ENCODE peak calls at places on chromosome 6, in five cellular contexts. E, K, W, C and Q are unnamed samples.

GRCh38 chr6:38450717-38451116 is 189.0 kb downstream of the BTBD9 start:
- DNase-seq in C (no peak), E (no peak), K (no peak), W (no peak), Q (no peak)

GRCh38 chr6:156808287-156808686 is 31.1 kb downstream of the ARID1B start:
- DNase-seq in W (no peak), K (no peak), E (no peak), C (no peak), Q (no peak)

GRCh38 chr6:140711019-140711613 is 1336.7 kb upstream of the CITED2 start:
- DNase-seq in C (no peak), W (no peak), E (no peak), K (no peak), Q (no peak)

GRCh38 chr6:125924169-125924568 is 32.4 kb upstream of the HINT3 start:
- DNase-seq in E (peak), C (no peak), K (no peak), W (no peak), Q (no peak)

GRCh38 chr6:125346143-125346925 is 44.6 kb upstream of the HDDC2 start:
- DNase-seq in E (no peak), K (peak), C (no peak), W (peak), Q (no peak)

GRCh38 chr6:11262231-11262630 is 29.8 kb upstream of the NEDD9 start:
- DNase-seq in E (no peak), C (no peak), K (no peak), W (no peak), Q (no peak)

GRCh38 chr6:40642190-40642589 is 55.0 kb upstream of the LRFN2 start:
- DNase-seq in W (no peak), C (no peak), K (no peak), E (no peak), Q (no peak)

GRCh38 chr6:144151010-144151727 is 852 bp downstream of the STX11 start:
- DNase-seq in K (no peak), W (peak), C (peak), E (peak), Q (peak)

GRCh38 chr6:35173068-35174042 is 32.2 kb upstream of the TCP11 start:
- DNase-seq in W (no peak), C (no peak), K (no peak), E (peak), Q (no peak)

GRCh38 chr6:125815050-125815910 is 24.5 kb downstream of the NCOA7 start:
- DNase-seq in C (no peak), E (no peak), K (no peak), W (no peak), Q (no peak)

GRCh38 chr6:10412948-10413849 is 1.7 kb downstream of the TFAP2A start:
- DNase-seq in E (peak), C (peak), W (no peak), K (no peak), Q (peak)

GRCh38 chr6:33694401-33694931 is 17.0 kb downstream of the UQCC2 start:
- DNase-seq in W (no peak), E (peak), C (peak), K (peak), Q (peak)

DNA sequence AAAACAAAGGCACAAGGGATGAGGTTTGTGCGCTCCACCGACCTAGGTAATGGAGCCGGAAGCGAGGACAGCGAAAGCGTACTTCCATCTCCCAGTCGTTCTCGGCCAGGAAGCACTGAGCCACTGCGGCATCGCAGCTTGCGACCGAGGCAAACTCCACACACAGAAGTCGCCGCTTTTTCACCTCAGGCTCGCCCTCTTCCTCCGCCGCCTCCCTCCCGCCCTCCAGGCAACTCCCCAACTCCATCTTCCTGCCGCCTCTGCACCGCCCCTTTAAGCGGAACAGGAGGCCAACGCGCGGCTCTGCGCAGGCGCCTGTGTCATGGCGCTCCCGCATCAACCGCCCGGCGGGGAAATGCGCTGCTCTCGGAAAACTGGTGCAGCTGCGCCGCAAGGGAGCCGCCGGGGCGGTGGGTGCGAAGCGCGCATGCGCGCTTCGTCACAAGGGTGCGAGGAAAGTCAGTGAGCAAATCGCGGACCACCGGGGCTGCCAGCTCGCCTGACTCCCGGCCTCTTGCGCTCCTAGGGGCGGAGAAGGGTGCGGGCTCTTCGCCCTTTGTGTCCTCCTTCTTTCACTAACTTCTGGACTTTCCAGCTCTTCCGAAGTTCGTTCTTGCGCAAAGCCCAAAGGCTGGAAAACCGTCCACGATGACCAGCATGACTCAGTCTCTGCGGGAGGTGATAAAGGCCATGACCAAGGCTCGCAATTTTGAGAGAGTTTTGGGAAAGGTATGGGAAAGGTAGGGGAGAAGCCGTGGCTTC is at the start of the genes ACOT13 and TDP2:
- DNase-seq in W (peak), K (peak), C (peak), E (peak), Q (peak)
- TF ChIP-seq CTCF in W (no peak), K (peak), C (peak), E (peak), Q (peak)

GRCh38 chr6:2765166-2765895 is at the start of gene WRNIP1:
- DNase-seq in E (peak), W (peak), K (peak), C (peak), Q (peak)

GRCh38 chr6:2764610-2765165 is 505 bp upstream of the WRNIP1 start:
- DNase-seq in C (peak), E (no peak), K (peak), W (peak), Q (peak)

GRCh38 chr6:2765896-2766766 is 938 bp downstream of the WRNIP1 start:
- DNase-seq in C (peak), W (peak), E (no peak), K (no peak), Q (peak)

GRCh38 chr6:2763345-2763841 is 1.8 kb upstream of the WRNIP1 start:
- DNase-seq in K (no peak), E (no peak), W (no peak), C (peak), Q (no peak)

DNA sequence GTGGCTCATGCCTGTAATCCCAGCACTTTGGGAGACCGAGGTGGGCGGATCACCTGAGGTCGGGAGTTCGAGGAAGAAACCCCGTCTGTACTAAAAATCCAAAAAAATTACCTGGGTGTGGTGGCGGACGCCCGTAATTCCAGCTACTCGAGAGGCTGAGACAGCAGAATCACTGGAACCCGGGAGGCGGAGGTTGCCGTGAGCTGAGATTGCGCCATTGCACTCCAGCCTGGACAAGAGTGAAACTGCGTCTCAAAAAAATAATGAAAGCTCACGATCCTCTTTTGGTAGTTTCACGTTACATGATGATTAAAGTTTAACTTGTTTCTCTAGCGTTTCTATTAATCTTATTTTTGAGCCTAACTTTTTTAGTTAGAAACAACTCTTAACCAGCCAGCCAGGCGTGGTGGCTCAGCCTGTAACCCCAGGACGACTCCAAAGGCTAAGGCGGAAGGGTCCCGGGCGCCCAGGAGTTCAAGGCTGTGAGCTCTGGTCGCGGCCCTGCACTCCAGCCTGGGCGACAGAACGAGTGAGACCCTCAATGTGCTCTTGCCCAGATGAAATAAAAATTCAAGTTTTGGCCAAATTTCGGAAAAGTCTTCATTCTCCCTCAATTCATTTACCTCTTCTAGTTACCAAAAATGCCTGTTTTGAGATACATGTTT is 1.2 kb upstream of the WRNIP1 start:
- DNase-seq in C (peak), E (no peak), K (no peak), W (no peak), Q (no peak)
- TF ChIP-seq CTCF in C (no peak), E (no peak), K (no peak), W (no peak), Q (no peak)

GRCh38 chr6:23179994-23180393 is 610.6 kb downstream of the HDGFL1 start:
- DNase-seq in C (no peak), E (no peak), K (no peak), W (no peak), Q (no peak)

GRCh38 chr6:23174781-23175361 is 605.5 kb downstream of the HDGFL1 start:
- DNase-seq in E (peak), C (no peak), W (no peak), K (peak), Q (no peak)

GRCh38 chr6:23175391-23175790 is 606.0 kb downstream of the HDGFL1 start:
- DNase-seq in C (no peak), W (no peak), K (no peak), E (no peak), Q (no peak)

GRCh38 chr6:23176471-23176870 is 607.1 kb downstream of the HDGFL1 start:
- DNase-seq in E (no peak), C (no peak), K (no peak), W (no peak), Q (no peak)

GRCh38 chr6:23176883-23177282 is 607.5 kb downstream of the HDGFL1 start:
- DNase-seq in K (no peak), C (no peak), E (no peak), W (no peak), Q (no peak)
- TF ChIP-seq CTCF in K (no peak), C (no peak), E (no peak), W (no peak), Q (no peak)

GRCh38 chr6:6916598-6916997 is 191.2 kb upstream of the RREB1 start:
- DNase-seq in K (no peak), W (no peak), E (no peak), C (no peak), Q (no peak)

GRCh38 chr6:6913346-6913745 is 194.4 kb upstream of the RREB1 start:
- DNase-seq in E (no peak), W (no peak), C (no peak), K (no peak), Q (no peak)

GRCh38 chr6:6915813-6916547 is 191.8 kb upstream of the RREB1 start:
- DNase-seq in K (no peak), C (peak), E (no peak), W (no peak), Q (no peak)

GRCh38 chr6:6912841-6913240 is 194.9 kb upstream of the RREB1 start:
- DNase-seq in K (no peak), E (no peak), C (no peak), W (no peak), Q (no peak)

DNA sequence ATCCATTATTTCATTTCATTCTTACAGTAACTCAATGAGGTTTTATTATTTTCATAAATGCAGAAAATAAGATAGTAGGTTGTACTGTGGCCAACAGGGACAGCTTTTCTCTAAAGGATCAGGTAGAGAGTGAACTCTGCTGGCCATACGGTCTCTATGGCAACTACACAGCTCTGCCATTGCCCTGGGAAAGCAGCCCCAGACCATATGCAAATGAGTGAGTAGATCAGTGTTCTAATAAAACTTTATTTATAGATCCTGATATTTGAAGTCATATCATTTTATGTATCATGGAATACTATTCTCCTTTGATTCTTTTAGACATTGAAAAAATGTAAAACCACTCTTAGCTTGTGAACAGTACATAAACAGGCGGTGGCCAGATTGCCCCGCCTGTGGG is 192.5 kb upstream of the RREB1 start:
- DNase-seq in C (no peak), W (no peak), E (no peak), K (no peak), Q (no peak)
- TF ChIP-seq CTCF in C (no peak), W (no peak), E (no peak), K (no peak), Q (no peak)